ENCODE peak calls at places on chromosomes 5 and 9, in four cellular contexts. W, Q, O and L are unnamed samples.

GRCh38 chr9:122347348-122348287 is 23.2 kb upstream of the PTGS1 start:
- DNase-seq in Q (no peak), W (no peak), O (peak), L (no peak)

GRCh38 chr9:99055384-99055783 is 49.5 kb upstream of the TGFBR1 start:
- DNase-seq in Q (no peak), W (no peak), O (peak), L (peak)

GRCh38 chr9:6793203-6793602 is 35.4 kb downstream of the KDM4C start:
- DNase-seq in Q (no peak), W (no peak), O (no peak), L (no peak)

GRCh38 chr5:55899344-55899743 is 48.2 kb downstream of the IL31RA start:
- DNase-seq in Q (no peak), W (no peak), O (peak), L (peak)

GRCh38 chr5:159415301-159415937 is 85.1 kb upstream of the IL12B start:
- DNase-seq in Q (no peak), W (no peak), O (no peak), L (peak)

GRCh38 chr5:167889276-167889675 is 402.2 kb upstream of the WWC1 start:
- DNase-seq in O (no peak), W (no peak), Q (no peak), L (no peak)

GRCh38 chr5:142385194-142385593 is 60.4 kb upstream of the SPRY4 start:
- DNase-seq in O (peak), Q (no peak), W (no peak), L (peak)

GRCh38 chr9:116843863-116844620 is 156.9 kb downstream of the TRIM32 start:
- DNase-seq in Q (no peak), W (no peak), O (no peak), L (no peak)

GRCh38 chr5:143659614-143660238 is 152.2 kb upstream of the HMHB1 start:
- DNase-seq in W (no peak), Q (no peak), O (no peak), L (no peak)

GRCh38 chr9:15469406-15469805 is 41.4 kb downstream of the PSIP1 start:
- DNase-seq in W (no peak), Q (no peak), O (peak), L (no peak)

GRCh38 chr5:72465601-72466563 is 41.3 kb downstream of the ZNF366 start:
- DNase-seq in O (peak), Q (no peak), W (no peak), L (peak)

GRCh38 chr5:52799358-52799982 is 11.8 kb downstream of the ITGA1 start:
- DNase-seq in Q (no peak), W (no peak), O (peak), L (peak)

GRCh38 chr9:111980398-111980797 is 83.8 kb downstream of the UGCG start:
- DNase-seq in W (no peak), O (no peak), Q (no peak), L (peak)

GRCh38 chr5:67015577-67016290 is 180.9 kb downstream of the CD180 start:
- DNase-seq in O (peak), W (no peak), Q (no peak), L (peak)

GRCh38 chr5:171323806-171324632 is 15.0 kb downstream of the TLX3 start:
- DNase-seq in Q (no peak), W (no peak), O (no peak), L (no peak)

GRCh38 chr9:128150594-128151342 is 1.5 kb downstream of the LCN2 start:
- DNase-seq in O (no peak), W (no peak), Q (peak), L (no peak)

GRCh38 chr9:134178781-134179551 is 14.6 kb upstream of the RNU6ATAC start:
- DNase-seq in Q (no peak), O (peak), W (no peak), L (no peak)

GRCh38 chr5:177094224-177095087 is 7.7 kb downstream of the FGFR4 start:
- DNase-seq in W (no peak), O (peak), Q (no peak), L (peak)

GRCh38 chr5:179407191-179408175 is 62.2 kb upstream of the ADAMTS2 start:
- DNase-seq in W (no peak), Q (no peak), O (no peak), L (peak)

GRCh38 chr9:18474778-18475177 is 825 bp downstream of the ADAMTSL1 start:
- DNase-seq in Q (no peak), W (no peak), O (peak), L (peak)

GRCh38 chr5:34020717-34021116 is 12.9 kb upstream of the AMACR start:
- DNase-seq in Q (no peak), W (no peak), O (no peak), L (no peak)

GRCh38 chr9:99126312-99126711 is 21.4 kb downstream of the TGFBR1 start:
- DNase-seq in Q (no peak), W (no peak), O (peak), L (peak)

GRCh38 chr5:8766448-8766847 is 779.4 kb downstream of the SEMA5A start:
- DNase-seq in O (no peak), W (no peak), Q (no peak), L (peak)